ENCODE peak calls at places on chromosomes 11 and 22, in five cellular contexts. One of them, this sample, is unnamed.

GRCh38 chr11:27234961-27235360 is 128.1 kb downstream of the CCDC34 start:
- DNase-seq in psoas muscle: no peak
- DNase-seq in esophagus squamous epithelium: no peak
- DNase-seq in HCT116: no peak
- DNase-seq in CD4-positive, CD25-positive, alpha-beta regulatory T cell: no peak
- DNase-seq in this sample: no peak

GRCh38 chr22:27438271-27438980 is 363.1 kb downstream of the MN1 start:
- DNase-seq in CD4-positive, CD25-positive, alpha-beta regulatory T cell: no peak
- DNase-seq in psoas muscle: peak; percentile 69
- DNase-seq in HCT116: no peak
- DNase-seq in esophagus squamous epithelium: no peak
- DNase-seq in this sample: no peak

GRCh38 chr11:112525270-112525669 is 264.6 kb upstream of the PLET1 start:
- DNase-seq in psoas muscle: no peak
- DNase-seq in esophagus squamous epithelium: no peak
- DNase-seq in HCT116: no peak
- DNase-seq in CD4-positive, CD25-positive, alpha-beta regulatory T cell: no peak
- DNase-seq in this sample: no peak

GRCh38 chr11:100847696-100848216 is 160.7 kb downstream of the ARHGAP42 start:
- DNase-seq in esophagus squamous epithelium: no peak
- DNase-seq in HCT116: no peak
- DNase-seq in psoas muscle: no peak
- DNase-seq in CD4-positive, CD25-positive, alpha-beta regulatory T cell: no peak
- DNase-seq in this sample: no peak

GRCh38 chr11:20448838-20449237 is 61.3 kb downstream of the PRMT3 start:
- DNase-seq in HCT116: no peak
- DNase-seq in CD4-positive, CD25-positive, alpha-beta regulatory T cell: no peak
- DNase-seq in esophagus squamous epithelium: no peak
- DNase-seq in psoas muscle: no peak
- DNase-seq in this sample: no peak

GRCh38 chr22:17836977-17837742 is 62.9 kb upstream of the BID start:
- DNase-seq in esophagus squamous epithelium: no peak
- DNase-seq in psoas muscle: no peak
- DNase-seq in HCT116: no peak
- DNase-seq in CD4-positive, CD25-positive, alpha-beta regulatory T cell: no peak
- DNase-seq in this sample: no peak

GRCh38 chr11:10796191-10796590 is 12.5 kb downstream of the EIF4G2 start:
- DNase-seq in CD4-positive, CD25-positive, alpha-beta regulatory T cell: no peak
- DNase-seq in esophagus squamous epithelium: no peak
- DNase-seq in HCT116: no peak
- DNase-seq in psoas muscle: no peak
- DNase-seq in this sample: no peak

GRCh38 chr11:135033545-135033944 is 621.5 kb upstream of the B3GAT1 start:
- DNase-seq in esophagus squamous epithelium: no peak
- DNase-seq in psoas muscle: no peak
- DNase-seq in HCT116: no peak
- DNase-seq in CD4-positive, CD25-positive, alpha-beta regulatory T cell: no peak
- DNase-seq in this sample: no peak

GRCh38 chr11:70525006-70525405 is 126.7 kb downstream of the CTTN start:
- DNase-seq in psoas muscle: peak; percentile 25
- DNase-seq in esophagus squamous epithelium: no peak
- DNase-seq in CD4-positive, CD25-positive, alpha-beta regulatory T cell: no peak
- DNase-seq in HCT116: no peak
- DNase-seq in this sample: no peak

GRCh38 chr11:130551388-130551787 is 102.9 kb downstream of the ADAMTS15 start:
- DNase-seq in esophagus squamous epithelium: no peak
- DNase-seq in HCT116: no peak
- DNase-seq in CD4-positive, CD25-positive, alpha-beta regulatory T cell: no peak
- DNase-seq in psoas muscle: no peak
- DNase-seq in this sample: no peak

GRCh38 chr11:18618341-18619025 is 15.7 kb downstream of the SPTY2D1 start:
- DNase-seq in HCT116: no peak
- DNase-seq in esophagus squamous epithelium: no peak
- DNase-seq in psoas muscle: no peak
- DNase-seq in CD4-positive, CD25-positive, alpha-beta regulatory T cell: no peak
- DNase-seq in this sample: no peak

GRCh38 chr22:50445880-50446707 is 28.7 kb downstream of the SBF1 start:
- DNase-seq in esophagus squamous epithelium: no peak
- DNase-seq in HCT116: no peak
- DNase-seq in CD4-positive, CD25-positive, alpha-beta regulatory T cell: no peak
- DNase-seq in psoas muscle: no peak
- DNase-seq in this sample: no peak

GRCh38 chr11:30422828-30423648 is 100.1 kb downstream of the ARL14EP start:
- DNase-seq in esophagus squamous epithelium: no peak
- DNase-seq in CD4-positive, CD25-positive, alpha-beta regulatory T cell: no peak
- DNase-seq in psoas muscle: no peak
- DNase-seq in HCT116: no peak
- DNase-seq in this sample: no peak

GRCh38 chr22:20130739-20131592 is 638 bp upstream of the ZDHHC8 start:
- DNase-seq in HCT116: peak; percentile 24
- DNase-seq in psoas muscle: peak; percentile 92
- DNase-seq in esophagus squamous epithelium: peak; percentile 31
- DNase-seq in CD4-positive, CD25-positive, alpha-beta regulatory T cell: peak; percentile 75
- DNase-seq in this sample: peak; percentile 87

GRCh38 chr11:27216268-27217149 is 146.5 kb downstream of the CCDC34 start:
- DNase-seq in CD4-positive, CD25-positive, alpha-beta regulatory T cell: no peak
- DNase-seq in HCT116: no peak
- DNase-seq in esophagus squamous epithelium: no peak
- DNase-seq in psoas muscle: peak; percentile 86
- DNase-seq in this sample: no peak

GRCh38 chr11:13010737-13011342 is 1.7 kb downstream of the RASSF10 start:
- DNase-seq in psoas muscle: no peak
- DNase-seq in CD4-positive, CD25-positive, alpha-beta regulatory T cell: no peak
- DNase-seq in HCT116: no peak
- DNase-seq in esophagus squamous epithelium: no peak
- DNase-seq in this sample: no peak

GRCh38 chr22:39446239-39446721 is 10.5 kb upstream of the MGAT3 start:
- DNase-seq in esophagus squamous epithelium: no peak
- DNase-seq in CD4-positive, CD25-positive, alpha-beta regulatory T cell: no peak
- DNase-seq in psoas muscle: no peak
- DNase-seq in HCT116: no peak
- DNase-seq in this sample: peak; percentile 92

GRCh38 chr11:46694095-46694494 is 6.3 kb downstream of the ARHGAP1 start:
- DNase-seq in HCT116: no peak
- DNase-seq in psoas muscle: no peak
- DNase-seq in CD4-positive, CD25-positive, alpha-beta regulatory T cell: no peak
- DNase-seq in esophagus squamous epithelium: no peak
- DNase-seq in this sample: no peak

GRCh38 chr22:23182289-23183106 is 2.2 kb downstream of the BCR start:
- DNase-seq in HCT116: no peak
- DNase-seq in CD4-positive, CD25-positive, alpha-beta regulatory T cell: no peak
- DNase-seq in esophagus squamous epithelium: no peak
- DNase-seq in psoas muscle: no peak
- DNase-seq in this sample: peak; percentile 48

GRCh38 chr11:7968686-7969085 is 3.4 kb upstream of the NLRP10 start:
- DNase-seq in esophagus squamous epithelium: no peak
- DNase-seq in psoas muscle: no peak
- DNase-seq in HCT116: no peak
- DNase-seq in CD4-positive, CD25-positive, alpha-beta regulatory T cell: no peak
- DNase-seq in this sample: no peak

GRCh38 chr11:75719089-75719638 is 1.5 kb downstream of the MOGAT2 start:
- DNase-seq in psoas muscle: no peak
- DNase-seq in HCT116: no peak
- DNase-seq in esophagus squamous epithelium: no peak
- DNase-seq in CD4-positive, CD25-positive, alpha-beta regulatory T cell: no peak
- DNase-seq in this sample: no peak
- H3K27ac ChIP-seq in psoas muscle: no peak overlapping the region
- H3K27ac ChIP-seq in HCT116: no peak overlapping the region
- H3K27ac ChIP-seq in esophagus squamous epithelium: no peak overlapping the region
- H3K27ac ChIP-seq in CD4-positive, CD25-positive, alpha-beta regulatory T cell: no peak overlapping the region
- H3K27ac ChIP-seq in this sample: no peak overlapping the region

DNA sequence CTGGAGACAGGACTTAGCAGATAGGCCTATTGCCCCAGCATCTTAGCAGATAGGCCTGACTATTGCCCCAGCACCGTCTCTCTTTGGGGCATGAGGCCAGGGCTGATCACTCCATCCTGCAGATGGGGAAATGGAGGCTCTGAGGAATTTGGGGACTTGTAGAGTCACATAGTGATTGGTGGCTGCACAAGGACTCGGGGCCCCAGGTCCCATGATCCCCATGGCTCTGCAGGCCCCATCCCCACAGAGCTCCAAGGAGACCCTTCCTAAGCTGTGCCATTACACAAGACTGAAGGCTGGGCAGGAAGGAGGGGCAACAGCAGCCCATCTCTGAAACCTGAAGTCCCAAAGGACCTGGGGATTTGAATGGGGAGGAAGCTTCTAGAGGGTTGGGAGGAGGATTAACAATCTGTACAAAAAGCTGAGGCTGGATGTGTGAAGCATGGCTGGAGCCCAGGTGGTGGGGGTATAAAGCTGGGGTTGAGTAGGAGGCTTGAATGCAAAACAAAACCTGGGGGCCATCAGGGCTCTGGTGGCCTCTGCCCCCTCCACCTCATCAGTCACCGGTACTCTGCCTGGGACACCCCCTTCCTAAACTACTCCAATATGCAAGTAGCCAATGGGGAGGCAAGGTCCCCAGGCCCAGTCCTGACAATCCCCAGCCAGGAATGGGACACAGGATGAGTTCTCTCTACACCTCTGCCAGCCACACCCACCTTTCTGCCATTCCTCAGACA is 1.5 kb downstream of the ARAP1 start:
- DNase-seq in HCT116: no peak
- DNase-seq in psoas muscle: peak; percentile 24
- DNase-seq in CD4-positive, CD25-positive, alpha-beta regulatory T cell: no peak
- DNase-seq in esophagus squamous epithelium: no peak
- DNase-seq in this sample: peak; percentile 82
- H3K27ac ChIP-seq in HCT116: no peak overlapping the region
- H3K27ac ChIP-seq in psoas muscle: no peak overlapping the region
- H3K27ac ChIP-seq in CD4-positive, CD25-positive, alpha-beta regulatory T cell: peak overlapping the region; percentile 23
- H3K27ac ChIP-seq in esophagus squamous epithelium: no peak overlapping the region
- H3K27ac ChIP-seq in this sample: peak overlapping the region; percentile 90

GRCh38 chr11:128465946-128466688 is 121.2 kb downstream of the ETS1 start:
- DNase-seq in psoas muscle: no peak
- DNase-seq in CD4-positive, CD25-positive, alpha-beta regulatory T cell: no peak
- DNase-seq in esophagus squamous epithelium: no peak
- DNase-seq in HCT116: no peak
- DNase-seq in this sample: no peak
- H3K27ac ChIP-seq in psoas muscle: peak overlapping the region; percentile 51
- H3K27ac ChIP-seq in CD4-positive, CD25-positive, alpha-beta regulatory T cell: peak overlapping the region; percentile 97
- H3K27ac ChIP-seq in esophagus squamous epithelium: peak overlapping the region; percentile 69
- H3K27ac ChIP-seq in HCT116: no peak overlapping the region
- H3K27ac ChIP-seq in this sample: peak overlapping the region; percentile 98

GRCh38 chr11:86060544-86060943 is 8.3 kb downstream of the PICALM start:
- DNase-seq in HCT116: no peak
- DNase-seq in psoas muscle: no peak
- DNase-seq in CD4-positive, CD25-positive, alpha-beta regulatory T cell: no peak
- DNase-seq in esophagus squamous epithelium: no peak
- DNase-seq in this sample: no peak
- H3K27ac ChIP-seq in HCT116: no peak overlapping the region
- H3K27ac ChIP-seq in psoas muscle: no peak overlapping the region
- H3K27ac ChIP-seq in CD4-positive, CD25-positive, alpha-beta regulatory T cell: peak overlapping the region; percentile 30
- H3K27ac ChIP-seq in esophagus squamous epithelium: no peak overlapping the region
- H3K27ac ChIP-seq in this sample: peak overlapping the region; percentile 0

This sample was measured in Karpas-422.